ENCODE peak calls at places on chromosomes 4 and X, in four cellular contexts. A is activated T-helper 1 cell treated with anti-CD3 and anti-CD28 coated beads, Interleukin-12 subunit alpha, Interleukin-12 subunit beta, Interleukin-2, Interleukin-4 antibody, amounts not matched to agents 30 ng/mL and 10 ng/mL and 1 ng/mL, durations not matched to agents 14 hours and 24 hours and 36 hours; Y is neural crest cell; W is neuronal stem cell. I is an unnamed sample.

GRCh38 chr4:98446499-98447375 is 185.6 kb downstream of the RAP1GDS1 start:
- DNase-seq in W (no peak), A (peak; percentile 44), Y (no peak), I (peak; percentile 35)

GRCh38 chr4:2413821-2414610 is 4.4 kb downstream of the ZFYVE28 start:
- DNase-seq in W (no peak), Y (no peak), A (no peak), I (peak; percentile 23)

GRCh38 chr4:8525383-8526120 is 54.6 kb upstream of the GPR78 start:
- DNase-seq in A (no peak), W (no peak), Y (no peak), I (no peak)

GRCh38 chr4:119543187-119543586 is 85.4 kb downstream of the PDE5A start:
- DNase-seq in A (no peak), Y (no peak), W (no peak), I (no peak)

GRCh38 chr4:152590179-152591031 is 54.5 kb upstream of the FBXW7 start:
- DNase-seq in W (no peak), Y (no peak), A (no peak), I (no peak)

GRCh38 chr4:4995103-4995761 is 24.0 kb downstream of the CYTL1 start:
- DNase-seq in W (peak; percentile 76), Y (peak; percentile 80), A (peak; percentile 9), I (no peak)

GRCh38 chr4:148225639-148226038 is 216.6 kb downstream of the NR3C2 start:
- DNase-seq in Y (no peak), W (no peak), A (no peak), I (no peak)

GRCh38 chr4:108044951-108045686 is 55.4 kb downstream of the HADH start:
- DNase-seq in Y (no peak), A (no peak), W (no peak), I (no peak)

GRCh38 chr4:89572224-89572858 is 264.6 kb downstream of the SNCA start:
- DNase-seq in W (no peak), A (no peak), Y (no peak), I (no peak)

GRCh38 chr4:81688085-81688484 is 216.4 kb upstream of the RASGEF1B start:
- DNase-seq in W (no peak), A (no peak), Y (no peak), I (no peak)

GRCh38 chrX:22975786-22976185 is 24.0 kb upstream of the DDX53 start:
- DNase-seq in Y (no peak), W (no peak), A (no peak), I (no peak)

GRCh38 chr4:16019666-16020065 is 56.7 kb upstream of the FGFBP2 start:
- DNase-seq in Y (no peak), W (no peak), A (no peak), I (no peak)

GRCh38 chr4:182286035-182286434 is 42.8 kb downstream of the TENM3 start:
- DNase-seq in Y (no peak), A (no peak), W (no peak), I (no peak)

GRCh38 chr4:90950385-90950841 is 823.2 kb downstream of the CCSER1 start:
- DNase-seq in A (no peak), W (no peak), Y (no peak), I (no peak)

I was measured in effector memory CD4-positive, alpha-beta T cell.